ENCODE peak calls at places on chromosomes 3 and 15, in six cellular contexts. One of them, this sample, is unnamed.
A peak's percentile ranks its signal among the peaks of the same experiment; 100 is the strongest.

GRCh38 chr3:42544492-42545283 is 37.1 kb downstream of the SEC22C start:
- DNase-seq in AG04450: no peak
- DNase-seq in endothelial cell: no peak
- DNase-seq in ovary: no peak
- DNase-seq in psoas muscle: no peak
- DNase-seq in brain microvascular endothelial cell: peak; percentile 8
- DNase-seq in this sample: peak; percentile 48

GRCh38 chr3:114362815-114363214 is 69.0 kb downstream of the TIGIT start:
- DNase-seq in psoas muscle: no peak
- DNase-seq in ovary: no peak
- DNase-seq in brain microvascular endothelial cell: no peak
- DNase-seq in endothelial cell: no peak
- DNase-seq in AG04450: no peak
- DNase-seq in this sample: peak; percentile 66

GRCh38 chr15:50192926-50193595 is 11.1 kb downstream of the SLC27A2 start:
- DNase-seq in ovary: no peak
- DNase-seq in brain microvascular endothelial cell: no peak
- DNase-seq in psoas muscle: no peak
- DNase-seq in AG04450: no peak
- DNase-seq in endothelial cell: no peak
- DNase-seq in this sample: no peak

GRCh38 chr15:26731965-26732364 is 40.9 kb downstream of the GABRB3 start:
- DNase-seq in ovary: no peak
- DNase-seq in brain microvascular endothelial cell: no peak
- DNase-seq in psoas muscle: no peak
- DNase-seq in AG04450: no peak
- DNase-seq in endothelial cell: no peak
- DNase-seq in this sample: no peak

GRCh38 chr3:130892759-130893239 is 1.1 kb upstream of the ATP2C1 start:
- DNase-seq in psoas muscle: no peak
- DNase-seq in AG04450: peak; percentile 37
- DNase-seq in endothelial cell: peak; percentile 59
- DNase-seq in ovary: peak; percentile 75
- DNase-seq in brain microvascular endothelial cell: peak; percentile 76
- DNase-seq in this sample: peak; percentile 87

GRCh38 chr3:11607816-11608215 is 35.9 kb downstream of the VGLL4 start:
- DNase-seq in brain microvascular endothelial cell: peak; percentile 14
- DNase-seq in AG04450: no peak
- DNase-seq in endothelial cell: no peak
- DNase-seq in psoas muscle: no peak
- DNase-seq in ovary: no peak
- DNase-seq in this sample: peak; percentile 59

GRCh38 chr15:23518104-23518503 is 47.4 kb upstream of the MKRN3 start:
- DNase-seq in psoas muscle: no peak
- DNase-seq in endothelial cell: no peak
- DNase-seq in brain microvascular endothelial cell: no peak
- DNase-seq in ovary: no peak
- DNase-seq in AG04450: no peak
- DNase-seq in this sample: no peak

GRCh38 chr3:124770341-124771082 is 40.3 kb downstream of the UMPS start:
- DNase-seq in ovary: no peak
- DNase-seq in endothelial cell: no peak
- DNase-seq in AG04450: no peak
- DNase-seq in psoas muscle: peak; percentile 78
- DNase-seq in brain microvascular endothelial cell: no peak
- DNase-seq in this sample: peak; percentile 91

GRCh38 chr3:150602426-150603089 is 563 bp upstream of the SELENOT start:
- DNase-seq in psoas muscle: no peak
- DNase-seq in AG04450: no peak
- DNase-seq in endothelial cell: no peak
- DNase-seq in brain microvascular endothelial cell: no peak
- DNase-seq in ovary: no peak
- DNase-seq in this sample: no peak

GRCh38 chr3:183481582-183481981 is 53.2 kb upstream of the MCF2L2 start:
- DNase-seq in ovary: no peak
- DNase-seq in psoas muscle: no peak
- DNase-seq in brain microvascular endothelial cell: peak; percentile 24
- DNase-seq in endothelial cell: no peak
- DNase-seq in AG04450: no peak
- DNase-seq in this sample: no peak

GRCh38 chr3:185625784-185626183 is 39.7 kb downstream of the SENP2 start:
- DNase-seq in endothelial cell: no peak
- DNase-seq in brain microvascular endothelial cell: no peak
- DNase-seq in AG04450: no peak
- DNase-seq in psoas muscle: no peak
- DNase-seq in ovary: no peak
- DNase-seq in this sample: no peak

GRCh38 chr15:99454107-99454809 is 111.5 kb upstream of the MEF2A start:
- DNase-seq in endothelial cell: no peak
- DNase-seq in AG04450: no peak
- DNase-seq in ovary: no peak
- DNase-seq in psoas muscle: no peak
- DNase-seq in brain microvascular endothelial cell: no peak
- DNase-seq in this sample: no peak

GRCh38 chr15:99452728-99453643 is 112.8 kb upstream of the MEF2A start:
- DNase-seq in ovary: peak; percentile 61
- DNase-seq in brain microvascular endothelial cell: no peak
- DNase-seq in endothelial cell: no peak
- DNase-seq in psoas muscle: peak; percentile 92
- DNase-seq in AG04450: no peak
- DNase-seq in this sample: peak; percentile 70

GRCh38 chr3:78101363-78101762 is 1061.5 kb downstream of the ROBO2 start:
- DNase-seq in ovary: no peak
- DNase-seq in AG04450: no peak
- DNase-seq in psoas muscle: no peak
- DNase-seq in endothelial cell: no peak
- DNase-seq in brain microvascular endothelial cell: peak; percentile 60
- DNase-seq in this sample: peak; percentile 21

GRCh38 chr3:119542168-119542767 is 17.1 kb downstream of the CD80 start:
- DNase-seq in brain microvascular endothelial cell: no peak
- DNase-seq in endothelial cell: no peak
- DNase-seq in psoas muscle: no peak
- DNase-seq in ovary: no peak
- DNase-seq in AG04450: no peak
- DNase-seq in this sample: no peak

GRCh38 chr3:118890186-118890585 is 144.5 kb downstream of the IGSF11 start:
- DNase-seq in ovary: no peak
- DNase-seq in AG04450: no peak
- DNase-seq in brain microvascular endothelial cell: no peak
- DNase-seq in endothelial cell: no peak
- DNase-seq in psoas muscle: no peak
- DNase-seq in this sample: no peak

GRCh38 chr3:55198554-55198953 is 270.7 kb upstream of the LRTM1 start:
- DNase-seq in endothelial cell: no peak
- DNase-seq in psoas muscle: no peak
- DNase-seq in AG04450: peak; percentile 92
- DNase-seq in brain microvascular endothelial cell: peak; percentile 87
- DNase-seq in ovary: no peak
- DNase-seq in this sample: no peak

GRCh38 chr15:31082771-31083393 is 18.6 kb downstream of the TRPM1 start:
- DNase-seq in AG04450: no peak
- DNase-seq in endothelial cell: no peak
- DNase-seq in ovary: no peak
- DNase-seq in psoas muscle: no peak
- DNase-seq in brain microvascular endothelial cell: no peak
- DNase-seq in this sample: no peak

GRCh38 chr3:23763040-23763477 is 42.7 kb upstream of the UBE2E1 start:
- DNase-seq in ovary: peak; percentile 45
- DNase-seq in endothelial cell: no peak
- DNase-seq in brain microvascular endothelial cell: no peak
- DNase-seq in psoas muscle: no peak
- DNase-seq in AG04450: no peak
- DNase-seq in this sample: peak; percentile 62

GRCh38 chr3:30470566-30470965 is 135.8 kb upstream of the TGFBR2 start:
- DNase-seq in ovary: no peak
- DNase-seq in AG04450: no peak
- DNase-seq in psoas muscle: no peak
- DNase-seq in endothelial cell: no peak
- DNase-seq in brain microvascular endothelial cell: no peak
- DNase-seq in this sample: peak; percentile 36

GRCh38 chr3:59052803-59053411 is 3.1 kb upstream of the CFAP20DC start:
- DNase-seq in AG04450: peak; percentile 3
- DNase-seq in ovary: no peak
- DNase-seq in brain microvascular endothelial cell: no peak
- DNase-seq in psoas muscle: no peak
- DNase-seq in endothelial cell: no peak
- DNase-seq in this sample: peak; percentile 62